ENCODE peak calls at places on chromosomes 3 and 15, in ten cellular contexts. A is kidney tubule cell, G is osteocyte, Z is NCI-H2081, K is ELF-1, O is neural crest cell, E is HEK293T, N is epithelial cell of proximal tubule, D is fibroblast of mammary gland, S is heart left ventricle. L is an unnamed sample.

GRCh38 chr3:8607285-8608040 is 37.1 kb downstream of the SSUH2 start:
- DNase-seq in A (peak; percentile 39), G (peak; percentile 85), Z (peak; percentile 36), K (peak; percentile 83), O (peak; percentile 35), E (no peak), N (no peak), D (peak; percentile 78), S (no peak), L (no peak)

GRCh38 chr3:98612587-98612986 is 19.2 kb upstream of the CPOX start:
- DNase-seq in A (no peak), G (no peak), Z (no peak), K (peak; percentile 76), O (no peak), E (no peak), N (no peak), D (no peak), S (no peak), L (no peak)

GRCh38 chr3:20916966-20917606 is 731.1 kb upstream of the SGO1 start:
- DNase-seq in A (no peak), G (no peak), Z (peak; percentile 0), K (peak; percentile 89), O (no peak), E (no peak), N (no peak), D (no peak), S (no peak), L (no peak)

GRCh38 chr3:98855811-98856400 is 45.6 kb downstream of the DCBLD2 start:
- DNase-seq in A (peak; percentile 73), G (no peak), Z (no peak), K (no peak), O (no peak), E (no peak), N (peak; percentile 26), D (peak; percentile 97), S (no peak), L (no peak)

GRCh38 chr3:133588035-133588434 is 14.5 kb downstream of the CDV3 start:
- DNase-seq in A (no peak), G (no peak), Z (no peak), K (no peak), O (no peak), E (no peak), N (no peak), D (no peak), S (no peak), L (no peak)

GRCh38 chr3:159763466-159764210 is 225.0 kb upstream of the IL12A start:
- DNase-seq in A (peak; percentile 89), G (peak; percentile 90), Z (peak; percentile 93), K (peak; percentile 85), O (peak; percentile 64), E (peak; percentile 79), N (no peak), D (peak; percentile 82), S (peak; percentile 89), L (no peak)

GRCh38 chr3:187274977-187275338 is 16.6 kb downstream of the MASP1 start:
- DNase-seq in A (peak; percentile 23), G (no peak), Z (no peak), K (peak; percentile 95), O (peak; percentile 22), E (no peak), N (no peak), D (no peak), S (no peak), L (no peak)

GRCh38 chr15:40768492-40769309 is 1.1 kb upstream of the C15orf62 start:
- DNase-seq in A (no peak), G (no peak), Z (no peak), K (no peak), O (no peak), E (no peak), N (no peak), D (no peak), S (no peak), L (no peak)

GRCh38 chr3:27670619-27671018 is 51.5 kb downstream of the EOMES start:
- DNase-seq in A (peak; percentile 54), G (no peak), Z (no peak), K (no peak), O (no peak), E (no peak), N (no peak), D (no peak), S (no peak), L (no peak)

GRCh38 chr3:47617061-47618010 is 38.7 kb upstream of the CSPG5 start:
- DNase-seq in A (peak; percentile 60), G (no peak), Z (no peak), K (no peak), O (no peak), E (no peak), N (no peak), D (peak; percentile 50), S (no peak), L (no peak)

GRCh38 chr15:96838088-96838487 is 507.6 kb downstream of the NR2F2 start:
- DNase-seq in A (peak; percentile 72), G (no peak), Z (no peak), K (no peak), O (no peak), E (no peak), N (no peak), D (peak; percentile 64), S (no peak), L (no peak)

GRCh38 chr3:41523897-41524296 is 324.6 kb downstream of the CTNNB1 start:
- DNase-seq in A (no peak), G (no peak), Z (no peak), K (no peak), O (no peak), E (no peak), N (no peak), D (no peak), S (no peak), L (no peak)

GRCh38 chr3:150370129-150370602 is 37.9 kb upstream of the TSC22D2 start:
- DNase-seq in A (peak; percentile 98), G (peak; percentile 86), Z (no peak), K (peak; percentile 77), O (peak; percentile 14), E (peak; percentile 63), N (peak; percentile 91), D (peak; percentile 95), S (no peak), L (no peak)

GRCh38 chr3:125606291-125606690 is 11.0 kb upstream of the OSBPL11 start:
- DNase-seq in A (no peak), G (no peak), Z (no peak), K (peak; percentile 37), O (no peak), E (no peak), N (no peak), D (no peak), S (no peak), L (no peak)

GRCh38 chr15:71800835-71801745 is 9.3 kb upstream of the NR2E3 start:
- DNase-seq in A (peak; percentile 79), G (no peak), Z (peak; percentile 55), K (peak; percentile 77), O (peak; percentile 59), E (peak; percentile 65), N (peak; percentile 59), D (peak; percentile 76), S (no peak), L (no peak)

GRCh38 chr3:100059472-100059871 is 54.8 kb downstream of the FILIP1L start:
- DNase-seq in A (no peak), G (no peak), Z (no peak), K (no peak), O (no peak), E (no peak), N (no peak), D (no peak), S (no peak), L (no peak)

GRCh38 chr15:25426896-25427610 is 11.8 kb downstream of the UBE3A start:
- DNase-seq in A (no peak), G (no peak), Z (no peak), K (no peak), O (no peak), E (no peak), N (no peak), D (no peak), S (no peak), L (no peak)

GRCh38 chr3:2097641-2098191 is 950 bp upstream of the CNTN4 start:
- DNase-seq in A (no peak), G (no peak), Z (no peak), K (peak; percentile 2), O (no peak), E (no peak), N (no peak), D (peak; percentile 8), S (no peak), L (no peak)

GRCh38 chr15:25776071-25776740 is 86.9 kb downstream of the ATP10A start:
- DNase-seq in A (no peak), G (peak; percentile 66), Z (no peak), K (no peak), O (no peak), E (no peak), N (no peak), D (no peak), S (no peak), L (no peak)

GRCh38 chr3:37491776-37492175 is 317.4 kb upstream of the LRRFIP2 start:
- DNase-seq in A (no peak), G (no peak), Z (no peak), K (no peak), O (no peak), E (no peak), N (no peak), D (no peak), S (no peak), L (no peak)

GRCh38 chr15:66459818-66460615 is 37.5 kb downstream of the SNAPC5 start:
- DNase-seq in A (peak; percentile 90), G (no peak), Z (no peak), K (no peak), O (no peak), E (no peak), N (no peak), D (no peak), S (no peak), L (no peak)

GRCh38 chr15:97129684-97130083 is 799.2 kb downstream of the NR2F2 start:
- DNase-seq in A (no peak), G (no peak), Z (no peak), K (no peak), O (no peak), E (no peak), N (no peak), D (no peak), S (no peak), L (no peak)

GRCh38 chr3:116981088-116981487 is 271.5 kb downstream of the TUSC7 start:
- DNase-seq in A (no peak), G (no peak), Z (no peak), K (no peak), O (no peak), E (no peak), N (no peak), D (no peak), S (no peak), L (no peak)

GRCh38 chr15:50251638-50252182 is 13.8 kb downstream of the HDC start:
- DNase-seq in A (no peak), G (peak; percentile 51), Z (no peak), K (peak; percentile 13), O (no peak), E (no peak), N (no peak), D (no peak), S (no peak), L (no peak)

GRCh38 chr3:197031315-197032285 is 2.0 kb upstream of the MELTF start:
- DNase-seq in A (peak; percentile 99), G (no peak), Z (no peak), K (peak; percentile 69), O (no peak), E (no peak), N (peak; percentile 95), D (peak; percentile 99), S (peak; percentile 72), L (no peak)

GRCh38 chr3:57755368-57756021 is 614 bp upstream of the SLMAP start:
- DNase-seq in A (peak; percentile 86), G (no peak), Z (peak; percentile 71), K (peak; percentile 45), O (no peak), E (peak; percentile 59), N (peak; percentile 83), D (peak; percentile 42), S (no peak), L (peak; percentile 23)

GRCh38 chr3:61445924-61446323 is 115.4 kb upstream of the PTPRG start:
- DNase-seq in A (no peak), G (no peak), Z (no peak), K (no peak), O (no peak), E (no peak), N (no peak), D (no peak), S (no peak), L (no peak)

GRCh38 chr15:57329582-57330367 is 46.5 kb upstream of the CGNL1 start:
- DNase-seq in A (no peak), G (no peak), Z (no peak), K (no peak), O (no peak), E (no peak), N (no peak), D (no peak), S (no peak), L (no peak)

L was measured in activated T-helper 1 cell treated with anti-CD3 and anti-CD28 coated beads, Interleukin-2, amount 50 U/mL, for 16 hours.